ENCODE peak calls at places on chromosomes 2 and 18, in four cellular contexts. M is neural progenitor cell, V is neuronal stem cell, C is PC-9. H is an unnamed sample. For H3K4me1, the result is how much of the 10 kb centered on the place peaks cover.

GRCh38 chr2:239460780-239461179 is 60.0 kb upstream of the HDAC4 start:
- DNase-seq in C (no peak), M (no peak), V (no peak), H (no peak)

GRCh38 chr2:76197842-76198448 is 487.2 kb upstream of the GCFC2 start:
- DNase-seq in C (no peak), M (peak), V (peak), H (peak)

GRCh38 chr2:201715459-201715858 is 17.0 kb upstream of the MPP4 start:
- DNase-seq in M (no peak), C (no peak), V (no peak), H (no peak)

GRCh38 chr2:20599861-20600461 is 50.9 kb downstream of the HS1BP3 start:
- DNase-seq in M (peak), V (peak), C (no peak), H (no peak)

GRCh38 chr2:30530346-30530745 is 83.3 kb downstream of the LCLAT1 start:
- DNase-seq in V (no peak), C (no peak), M (no peak), H (no peak)

GRCh38 chr2:175817200-175817599 is 184.9 kb downstream of the LNPK start:
- DNase-seq in V (no peak), M (no peak), C (no peak), H (no peak)

GRCh38 chr18:59085797-59086196 is 53.9 kb upstream of the SEC11C start:
- DNase-seq in V (no peak), C (no peak), M (no peak), H (no peak)

GRCh38 chr2:25379535-25379934 is 37.8 kb upstream of the DNMT3A start:
- DNase-seq in V (no peak), C (no peak), M (no peak), H (no peak)

GRCh38 chr2:218391202-218391601 is 8.5 kb upstream of the CTDSP1 start:
- DNase-seq in M (no peak), V (no peak), C (no peak), H (no peak)

GRCh38 chr2:85168984-85169383 is 35.8 kb downstream of the TCF7L1 start:
- DNase-seq in V (no peak), M (no peak), C (no peak), H (no peak)

GRCh38 chr2:112491946-112492345 is 10.0 kb downstream of the TTL start:
- DNase-seq in C (no peak), M (no peak), V (no peak), H (no peak)

GRCh38 chr18:31931163-31931885 is 11.6 kb downstream of the TRAPPC8 start:
- DNase-seq in M (no peak), V (no peak), C (no peak), H (peak)

GRCh38 chr2:3585239-3586109 is 9.4 kb upstream of the COLEC11 start:
- DNase-seq in M (no peak), C (no peak), V (no peak), H (no peak)

GRCh38 chr2:144166743-144167142 is 353.2 kb downstream of the ZEB2 start:
- DNase-seq in V (no peak), C (no peak), M (no peak), H (no peak)

GRCh38 chr2:219559156-219559915 is 12.0 kb downstream of the OBSL1 start:
- DNase-seq in C (no peak), M (no peak), V (no peak), H (no peak)

GRCh38 chr2:237553959-237554358 is 12.4 kb upstream of the PRLH start:
- DNase-seq in M (no peak), C (no peak), V (no peak), H (no peak)

GRCh38 chr18:48539406-48540328 is 836 bp downstream of the CTIF start:
- DNase-seq in M (peak), C (no peak), V (peak), H (peak)

GRCh38 chr18:23924813-23925212 is 89.7 kb upstream of the TTC39C start:
- DNase-seq in V (no peak), C (no peak), M (no peak), H (peak)

GRCh38 chr2:173064231-173064805 is 11.3 kb upstream of the MAP3K20 start:
- DNase-seq in V (no peak), C (peak), M (no peak), H (no peak)

GRCh38 chr2:173427887-173428683 is 73.4 kb downstream of the CDCA7 start:
- DNase-seq in M (no peak), V (no peak), C (peak), H (peak)

GRCh38 chr18:13264986-13265900 is 46.7 kb downstream of the LDLRAD4 start:
- DNase-seq in C (no peak), M (no peak), V (no peak), H (no peak)

GRCh38 chr18:13264091-13264777 is 45.7 kb downstream of the LDLRAD4 start:
- DNase-seq in V (no peak), M (no peak), C (no peak), H (no peak)

GRCh38 chr18:13260927-13261471 is 42.4 kb downstream of the LDLRAD4 start:
- DNase-seq in M (no peak), C (no peak), V (no peak), H (no peak)

GRCh38 chr18:13261658-13262357 is 43.2 kb downstream of the LDLRAD4 start:
- DNase-seq in C (no peak), V (no peak), M (no peak), H (no peak)

DNA sequence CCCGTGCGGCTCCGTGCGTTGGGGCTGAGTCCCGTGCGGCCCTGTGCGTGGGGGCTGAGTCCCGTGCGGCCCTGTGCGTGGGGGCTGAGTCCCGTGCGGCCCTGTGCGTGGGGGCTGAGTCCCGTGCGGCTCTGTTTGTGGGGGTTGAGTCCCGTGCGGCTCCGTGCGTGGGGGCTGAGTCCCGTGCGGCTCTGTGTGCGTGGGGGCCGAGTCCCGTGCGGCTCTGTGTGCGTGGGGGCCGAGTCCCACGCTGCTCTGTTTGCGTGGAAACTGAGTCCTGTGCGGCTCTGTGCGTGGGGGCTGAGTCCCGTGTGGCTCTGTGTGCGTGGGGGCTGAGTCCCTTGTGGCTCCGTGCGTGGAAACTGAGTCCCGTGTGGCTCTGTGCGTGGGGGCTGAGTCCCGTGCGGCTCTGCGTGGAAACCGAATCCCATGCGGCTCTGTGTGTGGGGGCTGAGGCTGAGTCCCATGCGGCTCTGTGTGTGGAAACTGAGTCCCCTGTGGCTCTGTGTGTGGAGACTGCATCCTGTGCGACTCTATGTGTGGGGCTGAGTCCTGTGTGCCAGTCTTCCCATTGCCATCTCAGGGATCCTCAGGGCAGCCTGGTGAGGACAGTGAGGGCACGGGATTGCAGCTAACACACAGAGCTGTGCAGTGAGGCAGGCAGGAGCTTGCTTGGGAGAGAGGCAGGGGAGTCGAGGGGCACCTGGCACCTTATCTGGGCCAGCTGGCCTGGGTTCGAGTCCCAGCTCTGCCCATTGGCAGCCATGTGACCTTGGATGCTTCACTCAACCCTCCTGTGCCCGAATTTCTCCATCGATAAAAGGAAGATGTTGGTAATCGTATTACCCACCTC is 44.5 kb downstream of the LDLRAD4 start:
- DNase-seq in V (no peak), C (no peak), M (no peak), H (no peak)
- H3K4me1 ChIP-seq in V (under half), C (under half), M (under half), H (under half)

GRCh38 chr2:43417296-43417695 is 178.5 kb downstream of the THADA start:
- DNase-seq in V (no peak), C (peak), M (no peak), H (peak)

GRCh38 chr2:43414586-43415125 is 181.2 kb downstream of the THADA start:
- DNase-seq in V (no peak), M (no peak), C (no peak), H (no peak)

GRCh38 chr2:43418673-43419072 is 177.2 kb downstream of the THADA start:
- DNase-seq in V (no peak), M (no peak), C (no peak), H (no peak)

GRCh38 chr2:43414033-43414432 is 181.8 kb downstream of the THADA start:
- DNase-seq in V (no peak), M (no peak), C (no peak), H (no peak)

GRCh38 chr2:43415582-43415981 is 180.3 kb downstream of the THADA start:
- DNase-seq in M (no peak), V (no peak), C (no peak), H (no peak)
- H3K4me1 ChIP-seq in M (under half), V (under half), C (under half), H (under half)

GRCh38 chr2:1741851-1742250 is 2.5 kb downstream of the PXDN start:
- DNase-seq in C (no peak), V (no peak), M (no peak), H (no peak)
- H3K4me1 ChIP-seq in C (under half), V (under half), M (under half), H (under half)

GRCh38 chr2:36360834-36361233 is 5.3 kb downstream of the CRIM1 start:
- DNase-seq in C (peak), M (no peak), V (no peak), H (no peak)
- H3K4me1 ChIP-seq in C (half or more), M (half or more), V (under half), H (under half)

DNA sequence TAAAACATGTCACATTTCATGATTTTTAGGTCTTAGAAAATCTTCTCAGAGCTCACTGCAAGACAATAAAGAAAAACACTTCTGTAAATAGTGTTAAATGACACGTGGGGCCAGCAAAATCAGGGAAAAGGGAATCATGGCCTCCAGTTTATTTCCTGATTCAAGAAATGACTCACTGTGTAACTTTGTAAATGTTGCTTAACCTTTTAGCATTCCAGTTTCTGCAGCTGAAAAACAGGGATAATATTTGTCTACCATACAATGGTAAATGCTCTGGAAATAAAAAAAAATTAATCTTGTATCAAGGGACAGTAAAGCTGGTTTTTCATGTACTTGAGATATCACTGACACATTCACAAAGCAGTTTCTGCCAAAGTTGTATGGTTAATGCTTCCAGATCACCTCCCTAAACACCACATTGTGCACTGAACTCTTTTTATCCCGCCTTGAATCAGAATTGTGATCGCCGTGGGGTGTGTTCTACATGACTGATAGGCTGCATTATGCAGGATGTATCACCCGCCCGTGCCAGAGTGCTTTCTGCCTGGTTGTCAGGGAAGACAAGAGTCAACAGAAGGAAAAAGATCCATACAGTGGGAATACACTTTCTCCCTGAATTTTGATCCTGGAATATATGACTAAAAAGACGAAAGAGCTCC is 238.8 kb downstream of the IKZF2 start:
- DNase-seq in M (no peak), V (no peak), C (peak), H (peak)
- H3K4me1 ChIP-seq in M (under half), V (under half), C (half or more), H (half or more)

GRCh38 chr18:11502368-11502767 is 107.0 kb upstream of the SLC35G4 start:
- DNase-seq in C (no peak), V (no peak), M (no peak), H (no peak)

GRCh38 chr18:11511434-11512095 is 97.8 kb upstream of the SLC35G4 start:
- DNase-seq in M (no peak), C (no peak), V (no peak), H (no peak)

GRCh38 chr18:11504962-11505361 is 104.4 kb upstream of the SLC35G4 start:
- DNase-seq in C (no peak), M (no peak), V (no peak), H (no peak)

GRCh38 chr18:11505993-11506392 is 103.4 kb upstream of the SLC35G4 start:
- DNase-seq in C (no peak), M (no peak), V (no peak), H (no peak)

GRCh38 chr18:11506871-11507270 is 102.5 kb upstream of the SLC35G4 start:
- DNase-seq in M (no peak), V (no peak), C (no peak), H (no peak)
- H3K4me1 ChIP-seq in M (under half), V (under half), C (under half), H (under half)

DNA sequence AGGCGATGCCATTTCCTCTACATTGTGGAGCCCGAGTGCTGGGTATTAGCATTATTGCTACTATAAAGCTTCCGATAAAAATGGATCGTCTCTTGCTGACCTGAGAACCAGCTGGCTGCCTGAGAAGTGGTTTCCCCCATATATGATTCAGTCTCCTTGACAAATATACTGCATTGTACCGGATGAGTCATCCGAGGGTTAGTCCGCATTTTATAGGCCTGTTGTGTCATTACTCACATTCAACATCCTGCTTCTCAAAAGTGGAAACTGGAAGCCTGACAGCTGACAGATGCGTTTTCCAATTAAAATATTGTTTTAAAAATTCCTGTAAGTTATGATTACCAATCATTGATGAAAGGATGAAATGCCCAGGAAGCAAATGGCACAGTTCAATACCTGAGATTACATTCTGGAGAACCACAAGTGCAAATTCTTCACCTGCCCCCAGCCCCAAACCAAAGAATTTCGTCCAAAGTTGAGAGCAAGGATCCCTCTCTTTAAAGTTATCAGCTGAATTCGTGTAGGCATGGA is 65.7 kb downstream of the SPRED2 start:
- DNase-seq in M (no peak), V (no peak), C (peak), H (peak)
- H3K4me1 ChIP-seq in M (under half), V (half or more), C (under half), H (half or more)

GRCh38 chr2:241911551-241911950 is 42.0 kb downstream of the RTP5 start:
- DNase-seq in M (no peak), V (no peak), C (peak), H (no peak)
- H3K4me1 ChIP-seq in M (under half), V (under half), C (under half), H (under half)

DNA sequence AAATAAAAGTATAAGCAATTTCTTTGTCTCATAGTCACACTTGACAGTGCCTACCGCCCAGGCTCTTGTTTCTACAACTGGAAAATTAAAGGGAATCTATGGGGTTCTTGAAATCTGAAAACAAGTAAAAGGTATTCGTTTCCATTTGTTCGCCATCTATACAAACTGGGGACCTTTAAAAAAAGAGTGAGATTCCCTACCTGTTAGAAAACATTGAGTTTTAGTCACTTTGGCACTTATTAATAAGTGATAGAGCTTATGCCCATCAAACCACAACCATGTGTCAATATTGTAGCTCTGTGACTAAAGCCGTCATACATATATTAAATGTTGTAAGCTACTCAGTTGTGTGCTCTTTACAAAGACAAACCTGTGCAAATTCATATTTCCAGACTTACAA is 13.2 kb downstream of the FN1 start:
- DNase-seq in M (no peak), V (no peak), C (no peak), H (no peak)
- H3K4me1 ChIP-seq in M (under half), V (under half), C (under half), H (under half)

GRCh38 chr18:28080876-28081300 is 96.0 kb downstream of the CDH2 start:
- DNase-seq in V (no peak), C (no peak), M (no peak), H (no peak)

GRCh38 chr18:28078298-28078697 is 98.6 kb downstream of the CDH2 start:
- DNase-seq in V (no peak), M (no peak), C (no peak), H (no peak)

GRCh38 chr18:28079883-28080282 is 97.0 kb downstream of the CDH2 start:
- DNase-seq in M (no peak), V (no peak), C (no peak), H (no peak)

GRCh38 chr18:28078849-28079248 is 98.1 kb downstream of the CDH2 start:
- DNase-seq in V (no peak), C (no peak), M (no peak), H (no peak)

DNA sequence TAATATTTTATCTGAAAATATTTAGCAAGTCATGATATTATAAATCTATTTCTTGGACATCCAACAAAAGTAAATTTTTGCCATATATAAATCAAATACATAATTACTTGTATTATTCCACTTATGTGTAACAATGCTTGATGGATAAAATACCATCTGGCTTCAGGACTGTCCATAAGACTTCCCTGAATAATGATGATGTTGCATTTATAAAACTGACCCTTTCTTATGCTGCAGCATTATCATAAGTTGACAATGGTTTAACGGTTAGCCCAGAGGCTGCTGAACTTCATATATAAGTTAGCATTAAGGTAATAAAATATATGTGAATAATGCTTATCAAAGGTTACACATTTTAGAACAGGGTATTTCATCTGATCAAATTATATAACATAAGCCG is 95.4 kb downstream of the CDH2 start:
- DNase-seq in V (no peak), C (no peak), M (no peak), H (no peak)
- H3K4me1 ChIP-seq in V (under half), C (under half), M (half or more), H (under half)